ENCODE peak calls at places on chromosome 7, in six cellular contexts. H, I, B, G, T and Y are unnamed samples.

GRCh38 chr7:37284805-37285211 is 163.9 kb downstream of the ELMO1 start:
- DNase-seq in H (no peak), I (peak), B (no peak), G (peak), T (peak), Y (no peak)

GRCh38 chr7:157009778-157010587 is 480 bp downstream of the MNX1 start:
- DNase-seq in H (no peak), I (no peak), B (no peak), G (no peak), T (no peak), Y (peak)

GRCh38 chr7:71616217-71616616 is 484.3 kb downstream of the GALNT17 start:
- DNase-seq in H (no peak), I (no peak), B (no peak), G (no peak), T (no peak), Y (no peak)

GRCh38 chr7:100801833-100802568 is 25.3 kb downstream of the EPHB4 start:
- DNase-seq in H (peak), I (no peak), B (peak), G (peak), T (peak), Y (peak)

GRCh38 chr7:99563650-99564049 is 5.2 kb downstream of the ZNF655 start:
- DNase-seq in H (peak), I (no peak), B (no peak), G (no peak), T (no peak), Y (peak)

GRCh38 chr7:119374436-119374835 is 898.5 kb upstream of the KCND2 start:
- DNase-seq in H (no peak), I (no peak), B (no peak), G (no peak), T (no peak), Y (no peak)

GRCh38 chr7:139088268-139088667 is 21.3 kb downstream of the ZC3HAV1 start:
- DNase-seq in H (no peak), I (no peak), B (no peak), G (no peak), T (no peak), Y (no peak)

GRCh38 chr7:30886608-30887011 is 25.0 kb upstream of the AQP1 start:
- DNase-seq in H (no peak), I (no peak), B (no peak), G (no peak), T (no peak), Y (no peak)

GRCh38 chr7:140121321-140121720 is 55.5 kb downstream of the KDM7A start:
- DNase-seq in H (no peak), I (no peak), B (no peak), G (no peak), T (no peak), Y (no peak)

GRCh38 chr7:3537210-3537875 is 236.3 kb downstream of the SDK1 start:
- DNase-seq in H (peak), I (peak), B (no peak), G (no peak), T (no peak), Y (peak)

GRCh38 chr7:74284781-74285259 is 4.4 kb upstream of the CLIP2 start:
- DNase-seq in H (no peak), I (peak), B (peak), G (peak), T (no peak), Y (no peak)

GRCh38 chr7:92682324-92682723 is 92.1 kb upstream of the FAM133B start:
- DNase-seq in H (no peak), I (no peak), B (no peak), G (peak), T (no peak), Y (no peak)

GRCh38 chr7:50782376-50783208 is at the start of gene GRB10:
- DNase-seq in H (peak), I (no peak), B (no peak), G (no peak), T (peak), Y (peak)

GRCh38 chr7:768881-769504 is 41.9 kb upstream of the PRKAR1B start:
- DNase-seq in H (no peak), I (peak), B (peak), G (no peak), T (peak), Y (peak)

GRCh38 chr7:27424749-27425148 is 182.1 kb downstream of the EVX1 start:
- DNase-seq in H (no peak), I (no peak), B (no peak), G (peak), T (no peak), Y (no peak)

GRCh38 chr7:77409739-77410545 is 6.2 kb downstream of the GSAP start:
- DNase-seq in H (peak), I (no peak), B (no peak), G (no peak), T (no peak), Y (peak)

GRCh38 chr7:47327698-47328391 is 254.1 kb downstream of the TNS3 start:
- DNase-seq in H (peak), I (no peak), B (peak), G (peak), T (peak), Y (peak)

GRCh38 chr7:35555934-35556333 is 139.0 kb downstream of the HERPUD2 start:
- DNase-seq in H (peak), I (no peak), B (no peak), G (no peak), T (no peak), Y (no peak)

GRCh38 chr7:2106920-2107319 is 125.8 kb downstream of the MAD1L1 start:
- DNase-seq in H (peak), I (no peak), B (no peak), G (no peak), T (peak), Y (peak)

GRCh38 chr7:31493714-31494181 is 20.1 kb upstream of the ITPRID1 start:
- DNase-seq in H (no peak), I (no peak), B (peak), G (peak), T (no peak), Y (no peak)

GRCh38 chr7:41891967-41892755 is 189.3 kb upstream of the INHBA start:
- DNase-seq in H (no peak), I (peak), B (no peak), G (no peak), T (no peak), Y (peak)

GRCh38 chr7:54253036-54253373 is 289.2 kb upstream of the VSTM2A start:
- DNase-seq in H (no peak), I (no peak), B (no peak), G (no peak), T (no peak), Y (no peak)

GRCh38 chr7:68833442-68833841 is 764.8 kb upstream of the AUTS2 start:
- DNase-seq in H (no peak), I (no peak), B (no peak), G (no peak), T (no peak), Y (no peak)

GRCh38 chr7:77461246-77461645 is 45.1 kb upstream of the GSAP start:
- DNase-seq in H (no peak), I (no peak), B (no peak), G (no peak), T (no peak), Y (no peak)

GRCh38 chr7:129779602-129780256 is 168.2 kb downstream of the NRF1 start:
- DNase-seq in H (no peak), I (no peak), B (peak), G (peak), T (no peak), Y (peak)

GRCh38 chr7:47405921-47406765 is 175.8 kb downstream of the TNS3 start:
- DNase-seq in H (peak), I (no peak), B (peak), G (peak), T (peak), Y (peak)

GRCh38 chr7:120464104-120464503 is 191.1 kb downstream of the KCND2 start:
- DNase-seq in H (no peak), I (no peak), B (no peak), G (no peak), T (no peak), Y (no peak)

GRCh38 chr7:18278306-18278705 is 217.2 kb upstream of the HDAC9 start:
- DNase-seq in H (no peak), I (no peak), B (no peak), G (no peak), T (no peak), Y (no peak)

GRCh38 chr7:99365318-99366141 is 9.0 kb upstream of the ARPC1B start:
- DNase-seq in H (no peak), I (peak), B (peak), G (peak), T (no peak), Y (no peak)

GRCh38 chr7:55423277-55423711 is 58.2 kb downstream of the LANCL2 start:
- DNase-seq in H (peak), I (no peak), B (no peak), G (no peak), T (no peak), Y (no peak)

GRCh38 chr7:83211685-83212084 is 49.0 kb upstream of the PCLO start:
- DNase-seq in H (no peak), I (no peak), B (no peak), G (no peak), T (no peak), Y (no peak)

GRCh38 chr7:30931161-30931926 is 19.7 kb downstream of the AQP1 start:
- DNase-seq in H (no peak), I (no peak), B (peak), G (no peak), T (peak), Y (peak)

GRCh38 chr7:151409555-151410404 is at the start of gene WDR86:
- DNase-seq in H (no peak), I (peak), B (no peak), G (no peak), T (no peak), Y (peak)

GRCh38 chr7:57328457-57328856 is 121.5 kb upstream of the ZNF716 start:
- DNase-seq in H (no peak), I (no peak), B (no peak), G (no peak), T (peak), Y (no peak)

GRCh38 chr7:142685877-142686508 is 63.3 kb upstream of the PRSS1 start:
- DNase-seq in H (no peak), I (no peak), B (no peak), G (no peak), T (no peak), Y (no peak)

GRCh38 chr7:43362652-43363428 is 220.1 kb upstream of the STK17A start:
- DNase-seq in H (peak), I (peak), B (no peak), G (no peak), T (no peak), Y (no peak)

GRCh38 chr7:130943336-130943901 is 209.4 kb upstream of the KLF14 start:
- DNase-seq in H (peak), I (no peak), B (no peak), G (no peak), T (no peak), Y (peak)
- H3K27ac ChIP-seq in H (peak), I (no peak), B (peak), G (peak), T (peak), Y (peak)

GRCh38 chr7:148773344-148773743 is 74.6 kb downstream of the CUL1 start:
- DNase-seq in H (no peak), I (no peak), B (no peak), G (no peak), T (no peak), Y (no peak)
- H3K27ac ChIP-seq in H (peak), I (no peak), B (no peak), G (no peak), T (no peak), Y (peak)

GRCh38 chr7:106071999-106072714 is 40.0 kb downstream of the SYPL1 start:
- DNase-seq in H (no peak), I (no peak), B (peak), G (peak), T (no peak), Y (no peak)
- H3K27ac ChIP-seq in H (no peak), I (peak), B (peak), G (peak), T (peak), Y (no peak)

GRCh38 chr7:24476227-24476626 is 97.0 kb upstream of the PALS2 start:
- DNase-seq in H (no peak), I (no peak), B (no peak), G (no peak), T (no peak), Y (no peak)
- H3K27ac ChIP-seq in H (no peak), I (no peak), B (no peak), G (no peak), T (no peak), Y (no peak)

GRCh38 chr7:80630611-80631010 is 7.8 kb upstream of the CD36 start:
- DNase-seq in H (peak), I (no peak), B (no peak), G (no peak), T (no peak), Y (no peak)
- H3K27ac ChIP-seq in H (peak), I (no peak), B (no peak), G (no peak), T (peak), Y (no peak)

DNA sequence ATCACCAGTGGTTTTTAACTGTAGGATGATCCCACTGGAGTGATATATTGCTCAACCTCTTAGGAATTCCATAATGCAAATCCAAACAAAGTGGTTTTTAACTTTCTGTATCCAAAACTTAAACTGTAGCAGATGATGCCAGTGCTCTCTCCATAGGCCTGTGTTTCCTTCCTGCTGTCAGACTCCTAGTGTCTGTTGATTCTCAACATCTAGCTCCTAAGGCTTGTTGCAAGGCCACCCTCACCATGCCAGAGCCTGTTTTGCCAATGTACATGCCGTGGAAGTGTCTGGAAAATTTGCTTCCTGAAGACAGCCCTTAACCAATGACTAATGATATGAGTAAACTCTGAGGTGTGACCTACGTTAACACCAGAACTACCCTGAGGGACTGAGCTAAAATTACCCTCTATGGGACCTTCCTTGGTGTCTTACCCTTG is 39.3 kb downstream of the C1GALT1 start:
- DNase-seq in H (peak), I (no peak), B (no peak), G (no peak), T (no peak), Y (no peak)
- H3K27ac ChIP-seq in H (peak), I (no peak), B (peak), G (no peak), T (peak), Y (peak)